ENCODE peak calls at places on chromosomes 6 and 20, in ten cellular contexts. G is left lung; B is activated naive CD4-positive, alpha-beta T cell; D is NCI-H2171; S is T-helper 9 cell; P is MM.1S; Z is NAMALWA; X is activated T-cell treated with anti-CD3 and anti-CD28 coated beads for 4 hours; K is central memory CD4-positive, alpha-beta T cell; M is activated CD4-positive, CD25-positive, alpha-beta regulatory T cell treated with anti-CD3 and anti-CD28 coated beads, Interleukin-2, amount 50 U/mL, for 72 hours. F is an unnamed sample.
A peak's percentile ranks its signal among the peaks of the same experiment; 100 is the strongest.

GRCh38 chr6:162261598-162261997 is 466.0 kb downstream of the PRKN start:
- DNase-seq in B (no peak), Z (no peak), M (no peak), S (no peak), G (no peak), K (no peak), D (no peak), P (no peak), X (no peak), F (no peak)

GRCh38 chr20:59016795-59017492 is 2.3 kb upstream of the TUBB1 start:
- DNase-seq in B (no peak), D (no peak), K (no peak), X (peak; percentile 21), S (no peak), Z (peak; percentile 35), P (no peak), G (no peak), M (no peak), F (no peak)

GRCh38 chr6:16419636-16420331 is 181.4 kb downstream of the GMPR start:
- DNase-seq in M (no peak), X (no peak), B (no peak), P (no peak), K (no peak), S (no peak), Z (peak; percentile 84), G (no peak), D (no peak), F (no peak)

GRCh38 chr6:129050086-129050485 is 167.1 kb downstream of the LAMA2 start:
- DNase-seq in P (no peak), M (no peak), B (no peak), X (no peak), K (no peak), S (no peak), D (no peak), Z (no peak), G (no peak), F (no peak)

GRCh38 chr6:36276581-36277536 is 7.0 kb downstream of the PNPLA1 start:
- DNase-seq in P (no peak), S (no peak), G (no peak), B (no peak), K (no peak), Z (no peak), D (no peak), M (no peak), X (no peak), F (no peak)

GRCh38 chr6:161027385-161027784 is 35.8 kb downstream of the MAP3K4 start:
- DNase-seq in X (no peak), G (no peak), D (no peak), B (no peak), Z (no peak), M (no peak), P (no peak), K (no peak), S (no peak), F (no peak)

GRCh38 chr20:59835448-59836395 is 97.7 kb downstream of the SYCP2 start:
- DNase-seq in K (no peak), Z (no peak), X (no peak), D (peak; percentile 54), P (no peak), M (no peak), B (no peak), G (peak; percentile 63), S (no peak), F (peak; percentile 43)

GRCh38 chr6:84953401-84953800 is 189.0 kb upstream of the TBX18 start:
- DNase-seq in P (no peak), G (no peak), B (no peak), D (no peak), X (no peak), S (no peak), K (no peak), M (no peak), Z (no peak), F (peak; percentile 44)

GRCh38 chr20:20551409-20551808 is 161.0 kb downstream of the RALGAPA2 start:
- DNase-seq in S (no peak), X (no peak), M (no peak), G (no peak), D (peak; percentile 67), P (no peak), B (no peak), Z (no peak), K (no peak), F (peak; percentile 40)

GRCh38 chr6:71385111-71385822 is 96.7 kb downstream of the OGFRL1 start:
- DNase-seq in P (no peak), S (no peak), Z (no peak), X (no peak), K (no peak), B (no peak), D (no peak), M (no peak), G (no peak), F (no peak)

GRCh38 chr6:39778581-39779270 is 13.4 kb upstream of the DAAM2 start:
- DNase-seq in M (no peak), G (no peak), X (no peak), S (no peak), B (no peak), D (no peak), Z (no peak), K (no peak), P (no peak), F (no peak)

GRCh38 chr6:39688494-39688893 is 36.7 kb downstream of the KIF6 start:
- DNase-seq in S (no peak), Z (no peak), P (no peak), X (no peak), K (no peak), B (no peak), D (peak; percentile 68), G (no peak), M (no peak), F (no peak)

GRCh38 chr6:158408552-158409130 is 96.4 kb downstream of the TULP4 start:
- DNase-seq in D (no peak), X (no peak), Z (no peak), P (no peak), M (no peak), B (no peak), K (no peak), S (no peak), G (peak; percentile 41), F (peak; percentile 82)

GRCh38 chr20:62911701-62912280 is 14.5 kb downstream of the DIDO1 start:
- DNase-seq in X (no peak), M (no peak), B (no peak), K (no peak), D (no peak), Z (no peak), G (no peak), S (no peak), P (no peak), F (no peak)

GRCh38 chr20:38299963-38300362 is 4.0 kb upstream of the BPI start:
- DNase-seq in S (no peak), P (no peak), G (peak; percentile 44), B (no peak), M (no peak), X (no peak), Z (no peak), K (no peak), D (no peak), F (no peak)

GRCh38 chr20:35318502-35319157 is 26.4 kb upstream of the FAM83C start:
- DNase-seq in K (no peak), G (no peak), B (no peak), X (no peak), P (no peak), M (no peak), Z (no peak), D (no peak), S (no peak), F (no peak)

GRCh38 chr6:90463359-90463758 is 123.5 kb downstream of the MAP3K7 start:
- DNase-seq in P (peak; percentile 33), Z (no peak), D (no peak), X (no peak), B (no peak), K (peak; percentile 37), M (no peak), G (no peak), S (no peak), F (no peak)

GRCh38 chr6:166803455-166803854 is 152.9 kb downstream of the RNASET2 start:
- DNase-seq in X (no peak), Z (no peak), S (no peak), D (no peak), P (no peak), B (no peak), G (no peak), M (no peak), K (no peak), F (no peak)

GRCh38 chr20:59163641-59164530 is at the start of gene ZNF831:
- DNase-seq in S (no peak), B (no peak), K (peak; percentile 73), Z (peak; percentile 87), D (no peak), M (no peak), X (no peak), G (no peak), P (no peak), F (no peak)

GRCh38 chr20:23515250-23515939 is 24.5 kb downstream of the CST8 start:
- DNase-seq in M (no peak), D (no peak), B (no peak), G (no peak), X (no peak), S (no peak), K (no peak), Z (no peak), P (no peak), F (no peak)

GRCh38 chr6:41921712-41921998 is 356 bp downstream of the BYSL start:
- DNase-seq in X (no peak), Z (peak; percentile 33), S (no peak), K (peak; percentile 8), P (peak; percentile 15), D (peak; percentile 27), M (no peak), B (no peak), G (no peak), F (no peak)

GRCh38 chr20:6870559-6870958 is 103.1 kb downstream of the BMP2 start:
- DNase-seq in X (no peak), M (no peak), S (no peak), G (no peak), P (peak; percentile 75), K (no peak), D (no peak), Z (no peak), B (no peak), F (no peak)

F was measured in SK-N-DZ.